ENCODE peak calls at places on chromosomes 3 and 15, in five cellular contexts. One of them, this sample, is unnamed.

GRCh38 chr3:150968341-150968740 is 4.2 kb downstream of the CLRN1 start:
- DNase-seq in CD4-positive, alpha-beta memory T cell: no peak
- DNase-seq in prostate gland: no peak
- DNase-seq in PC-3: no peak
- DNase-seq in psoas muscle: no peak
- DNase-seq in this sample: no peak

GRCh38 chr3:27978440-27978839 is 256.3 kb upstream of the EOMES start:
- DNase-seq in prostate gland: no peak
- DNase-seq in PC-3: peak
- DNase-seq in CD4-positive, alpha-beta memory T cell: no peak
- DNase-seq in psoas muscle: no peak
- DNase-seq in this sample: no peak

GRCh38 chr15:35448294-35448693 is 97.7 kb downstream of the DPH6 start:
- DNase-seq in psoas muscle: no peak
- DNase-seq in CD4-positive, alpha-beta memory T cell: no peak
- DNase-seq in prostate gland: no peak
- DNase-seq in PC-3: peak
- DNase-seq in this sample: no peak

GRCh38 chr3:145942052-145942451 is 218.9 kb downstream of the PLOD2 start:
- DNase-seq in PC-3: peak
- DNase-seq in prostate gland: no peak
- DNase-seq in CD4-positive, alpha-beta memory T cell: no peak
- DNase-seq in psoas muscle: no peak
- DNase-seq in this sample: no peak

GRCh38 chr15:36888018-36888992 is 212.0 kb downstream of the MEIS2 start:
- DNase-seq in prostate gland: peak
- DNase-seq in PC-3: no peak
- DNase-seq in psoas muscle: no peak
- DNase-seq in CD4-positive, alpha-beta memory T cell: no peak
- DNase-seq in this sample: no peak

GRCh38 chr3:46921041-46921440 is 43.5 kb downstream of the PTH1R start:
- DNase-seq in psoas muscle: no peak
- DNase-seq in prostate gland: no peak
- DNase-seq in PC-3: no peak
- DNase-seq in CD4-positive, alpha-beta memory T cell: no peak
- DNase-seq in this sample: no peak

GRCh38 chr3:39414421-39414907 is 7.9 kb downstream of the RPSA start:
- DNase-seq in prostate gland: no peak
- DNase-seq in psoas muscle: no peak
- DNase-seq in CD4-positive, alpha-beta memory T cell: no peak
- DNase-seq in PC-3: no peak
- DNase-seq in this sample: no peak

GRCh38 chr15:60544581-60545115 is 65.7 kb upstream of the ICE2 start:
- DNase-seq in PC-3: no peak
- DNase-seq in psoas muscle: no peak
- DNase-seq in prostate gland: no peak
- DNase-seq in CD4-positive, alpha-beta memory T cell: no peak
- DNase-seq in this sample: no peak

GRCh38 chr15:44340410-44340809 is 51.9 kb downstream of the GOLM2 start:
- DNase-seq in PC-3: peak
- DNase-seq in CD4-positive, alpha-beta memory T cell: no peak
- DNase-seq in prostate gland: no peak
- DNase-seq in psoas muscle: no peak
- DNase-seq in this sample: peak

GRCh38 chr15:45704329-45705249 is 69.8 kb downstream of the SQOR start:
- DNase-seq in psoas muscle: peak
- DNase-seq in CD4-positive, alpha-beta memory T cell: no peak
- DNase-seq in PC-3: no peak
- DNase-seq in prostate gland: no peak
- DNase-seq in this sample: no peak

GRCh38 chr3:34683851-34684250 is 885.4 kb downstream of the PDCD6IP start:
- DNase-seq in prostate gland: peak
- DNase-seq in CD4-positive, alpha-beta memory T cell: peak
- DNase-seq in psoas muscle: peak
- DNase-seq in PC-3: peak
- DNase-seq in this sample: no peak

GRCh38 chr3:71441217-71441924 is 142.2 kb downstream of the FOXP1 start:
- DNase-seq in psoas muscle: no peak
- DNase-seq in CD4-positive, alpha-beta memory T cell: no peak
- DNase-seq in PC-3: no peak
- DNase-seq in prostate gland: no peak
- DNase-seq in this sample: no peak

GRCh38 chr3:64445318-64446300 is 220.3 kb upstream of the PRICKLE2 start:
- DNase-seq in CD4-positive, alpha-beta memory T cell: no peak
- DNase-seq in psoas muscle: no peak
- DNase-seq in prostate gland: no peak
- DNase-seq in PC-3: no peak
- DNase-seq in this sample: no peak

GRCh38 chr15:26102988-26103387 is 239.9 kb upstream of the ATP10A start:
- DNase-seq in psoas muscle: no peak
- DNase-seq in prostate gland: no peak
- DNase-seq in PC-3: peak
- DNase-seq in CD4-positive, alpha-beta memory T cell: no peak
- DNase-seq in this sample: no peak

GRCh38 chr15:49088996-49089395 is 42.8 kb upstream of the SECISBP2L start:
- DNase-seq in psoas muscle: no peak
- DNase-seq in PC-3: no peak
- DNase-seq in prostate gland: no peak
- DNase-seq in CD4-positive, alpha-beta memory T cell: no peak
- DNase-seq in this sample: no peak

GRCh38 chr15:75661041-75661778 is 13.5 kb downstream of the SNX33 start:
- DNase-seq in PC-3: peak
- DNase-seq in psoas muscle: peak
- DNase-seq in prostate gland: peak
- DNase-seq in CD4-positive, alpha-beta memory T cell: no peak
- DNase-seq in this sample: peak

GRCh38 chr3:125310623-125311076 is 64.5 kb downstream of the ZNF148 start:
- DNase-seq in PC-3: no peak
- DNase-seq in prostate gland: no peak
- DNase-seq in CD4-positive, alpha-beta memory T cell: peak
- DNase-seq in psoas muscle: no peak
- DNase-seq in this sample: no peak

GRCh38 chr3:175580318-175580717 is 721.2 kb downstream of the NAALADL2 start:
- DNase-seq in psoas muscle: no peak
- DNase-seq in CD4-positive, alpha-beta memory T cell: no peak
- DNase-seq in PC-3: no peak
- DNase-seq in prostate gland: no peak
- DNase-seq in this sample: no peak

GRCh38 chr15:48966595-48967301 is 3.0 kb upstream of the SHC4 start:
- DNase-seq in prostate gland: no peak
- DNase-seq in PC-3: peak
- DNase-seq in psoas muscle: no peak
- DNase-seq in CD4-positive, alpha-beta memory T cell: no peak
- DNase-seq in this sample: no peak

GRCh38 chr15:101675796-101676582 is 23.8 kb upstream of the TM2D3 start:
- DNase-seq in PC-3: peak
- DNase-seq in CD4-positive, alpha-beta memory T cell: no peak
- DNase-seq in prostate gland: no peak
- DNase-seq in psoas muscle: no peak
- DNase-seq in this sample: peak

GRCh38 chr3:12041476-12041875 is 37.3 kb downstream of the SYN2 start:
- DNase-seq in psoas muscle: no peak
- DNase-seq in prostate gland: no peak
- DNase-seq in PC-3: no peak
- DNase-seq in CD4-positive, alpha-beta memory T cell: no peak
- DNase-seq in this sample: no peak

GRCh38 chr3:125229707-125230106 is 17.2 kb upstream of the SLC12A8 start:
- DNase-seq in psoas muscle: no peak
- DNase-seq in CD4-positive, alpha-beta memory T cell: no peak
- DNase-seq in PC-3: no peak
- DNase-seq in prostate gland: no peak
- DNase-seq in this sample: no peak

GRCh38 chr15:89051875-89052274 is 36.4 kb upstream of the ABHD2 start:
- DNase-seq in CD4-positive, alpha-beta memory T cell: no peak
- DNase-seq in PC-3: no peak
- DNase-seq in prostate gland: no peak
- DNase-seq in psoas muscle: no peak
- DNase-seq in this sample: peak

GRCh38 chr3:162262145-162262544 is 765.5 kb downstream of the OTOL1 start:
- DNase-seq in prostate gland: no peak
- DNase-seq in CD4-positive, alpha-beta memory T cell: no peak
- DNase-seq in PC-3: peak
- DNase-seq in psoas muscle: no peak
- DNase-seq in this sample: no peak

GRCh38 chr3:88149146-88149515 is 628 bp upstream of the C3orf38 start:
- DNase-seq in prostate gland: no peak
- DNase-seq in psoas muscle: no peak
- DNase-seq in CD4-positive, alpha-beta memory T cell: no peak
- DNase-seq in PC-3: no peak
- DNase-seq in this sample: no peak

GRCh38 chr15:22227961-22228762 is 147.8 kb downstream of the OR4M2 start:
- DNase-seq in CD4-positive, alpha-beta memory T cell: no peak
- DNase-seq in PC-3: no peak
- DNase-seq in psoas muscle: no peak
- DNase-seq in prostate gland: no peak
- DNase-seq in this sample: no peak

GRCh38 chr3:142007710-142008399 is 131.4 kb downstream of the ATP1B3 start:
- DNase-seq in prostate gland: no peak
- DNase-seq in PC-3: no peak
- DNase-seq in psoas muscle: no peak
- DNase-seq in CD4-positive, alpha-beta memory T cell: no peak
- DNase-seq in this sample: no peak

GRCh38 chr3:69409831-69410230 is 23.9 kb upstream of the FRMD4B start:
- DNase-seq in PC-3: no peak
- DNase-seq in CD4-positive, alpha-beta memory T cell: no peak
- DNase-seq in psoas muscle: no peak
- DNase-seq in prostate gland: no peak
- DNase-seq in this sample: no peak

GRCh38 chr15:63234479-63234878 is 42.9 kb upstream of the APH1B start:
- DNase-seq in psoas muscle: peak
- DNase-seq in PC-3: peak
- DNase-seq in CD4-positive, alpha-beta memory T cell: no peak
- DNase-seq in prostate gland: peak
- DNase-seq in this sample: no peak

GRCh38 chr15:63232400-63232799 is 43.0 kb downstream of the RAB8B start:
- DNase-seq in CD4-positive, alpha-beta memory T cell: peak
- DNase-seq in PC-3: peak
- DNase-seq in psoas muscle: no peak
- DNase-seq in prostate gland: no peak
- DNase-seq in this sample: no peak

GRCh38 chr15:63232943-63233342 is 43.5 kb downstream of the RAB8B start:
- DNase-seq in psoas muscle: no peak
- DNase-seq in prostate gland: no peak
- DNase-seq in CD4-positive, alpha-beta memory T cell: no peak
- DNase-seq in PC-3: no peak
- DNase-seq in this sample: no peak

GRCh38 chr15:63231717-63232116 is 42.3 kb downstream of the RAB8B start:
- DNase-seq in CD4-positive, alpha-beta memory T cell: no peak
- DNase-seq in PC-3: no peak
- DNase-seq in prostate gland: no peak
- DNase-seq in psoas muscle: no peak
- DNase-seq in this sample: no peak

GRCh38 chr15:63233667-63234419 is 43.6 kb upstream of the APH1B start:
- DNase-seq in PC-3: peak
- DNase-seq in psoas muscle: no peak
- DNase-seq in CD4-positive, alpha-beta memory T cell: no peak
- DNase-seq in prostate gland: no peak
- DNase-seq in this sample: no peak
- H3K4me3 ChIP-seq in PC-3: no peak
- H3K4me3 ChIP-seq in psoas muscle: no peak
- H3K4me3 ChIP-seq in CD4-positive, alpha-beta memory T cell: no peak
- H3K4me3 ChIP-seq in prostate gland: no peak
- H3K4me3 ChIP-seq in this sample: no peak

GRCh38 chr3:157572559-157573270 is 69.5 kb upstream of the VEPH1 start:
- DNase-seq in PC-3: peak
- DNase-seq in prostate gland: peak
- DNase-seq in CD4-positive, alpha-beta memory T cell: peak
- DNase-seq in psoas muscle: no peak
- DNase-seq in this sample: no peak
- H3K4me3 ChIP-seq in PC-3: no peak
- H3K4me3 ChIP-seq in prostate gland: no peak
- H3K4me3 ChIP-seq in CD4-positive, alpha-beta memory T cell: no peak
- H3K4me3 ChIP-seq in psoas muscle: no peak
- H3K4me3 ChIP-seq in this sample: no peak

GRCh38 chr3:109339186-109339585 is 1.8 kb upstream of the DPPA4 start:
- DNase-seq in PC-3: no peak
- DNase-seq in prostate gland: no peak
- DNase-seq in psoas muscle: no peak
- DNase-seq in CD4-positive, alpha-beta memory T cell: no peak
- DNase-seq in this sample: no peak

GRCh38 chr3:109339714-109340648 is 2.6 kb upstream of the DPPA4 start:
- DNase-seq in CD4-positive, alpha-beta memory T cell: no peak
- DNase-seq in psoas muscle: no peak
- DNase-seq in PC-3: no peak
- DNase-seq in prostate gland: no peak
- DNase-seq in this sample: no peak

GRCh38 chr3:109336272-109336957 is 931 bp downstream of the DPPA4 start:
- DNase-seq in CD4-positive, alpha-beta memory T cell: no peak
- DNase-seq in prostate gland: no peak
- DNase-seq in PC-3: no peak
- DNase-seq in psoas muscle: no peak
- DNase-seq in this sample: no peak

GRCh38 chr3:109338322-109338721 is 976 bp upstream of the DPPA4 start:
- DNase-seq in CD4-positive, alpha-beta memory T cell: no peak
- DNase-seq in PC-3: no peak
- DNase-seq in psoas muscle: no peak
- DNase-seq in prostate gland: no peak
- DNase-seq in this sample: no peak

DNA sequence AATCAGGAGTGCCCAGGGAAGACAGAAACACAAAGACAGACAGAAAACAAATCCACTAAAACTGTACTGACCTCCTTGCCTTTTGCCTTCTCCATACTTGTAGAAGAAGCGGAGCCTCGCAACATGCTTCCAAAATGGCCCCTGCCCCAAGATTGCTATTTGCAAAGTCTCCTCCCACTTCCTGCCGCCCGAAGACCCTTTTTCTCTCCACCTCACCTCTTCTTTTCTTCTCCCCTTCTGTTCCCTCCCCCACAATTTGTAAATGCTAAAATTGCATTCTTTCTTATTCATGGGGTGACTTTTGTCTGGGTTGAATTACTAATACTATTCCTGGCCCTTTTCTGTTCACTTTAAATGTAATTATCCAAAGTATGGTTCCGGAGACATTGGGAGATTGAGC is at the start of gene DPPA4:
- DNase-seq in PC-3: no peak
- DNase-seq in CD4-positive, alpha-beta memory T cell: no peak
- DNase-seq in prostate gland: no peak
- DNase-seq in psoas muscle: no peak
- DNase-seq in this sample: no peak
- H3K4me3 ChIP-seq in PC-3: no peak
- H3K4me3 ChIP-seq in CD4-positive, alpha-beta memory T cell: no peak
- H3K4me3 ChIP-seq in prostate gland: no peak
- H3K4me3 ChIP-seq in psoas muscle: peak
- H3K4me3 ChIP-seq in this sample: no peak

DNA sequence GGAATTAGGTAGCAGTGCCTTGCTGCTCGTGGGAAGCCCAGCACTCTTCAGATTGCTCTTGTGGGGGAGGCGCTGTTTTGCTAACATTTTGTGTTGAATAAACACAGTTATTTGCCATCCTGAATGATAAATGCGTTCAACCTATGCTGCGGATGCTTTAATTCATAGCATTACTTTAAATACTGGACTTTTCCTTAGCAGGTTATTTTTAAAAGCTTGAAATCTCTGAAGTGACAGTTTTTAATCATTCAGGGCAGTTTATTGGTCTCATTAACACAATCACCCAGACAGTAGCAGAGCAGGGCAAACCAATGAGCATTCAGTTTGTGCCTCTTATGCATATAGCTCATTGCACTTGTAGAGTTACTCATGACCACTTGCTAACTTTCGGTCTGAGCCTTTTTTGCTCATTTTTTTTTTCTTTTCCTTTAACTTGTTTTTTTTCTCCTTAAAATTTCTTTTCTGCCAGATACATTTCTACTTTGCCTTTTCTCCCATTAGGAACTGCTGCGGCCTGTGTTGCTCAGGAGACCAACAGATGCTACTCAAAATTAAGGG is 5.2 kb downstream of the CACNA2D3 start:
- DNase-seq in CD4-positive, alpha-beta memory T cell: no peak
- DNase-seq in prostate gland: no peak
- DNase-seq in psoas muscle: no peak
- DNase-seq in PC-3: no peak
- DNase-seq in this sample: no peak
- H3K4me3 ChIP-seq in CD4-positive, alpha-beta memory T cell: no peak
- H3K4me3 ChIP-seq in prostate gland: no peak
- H3K4me3 ChIP-seq in psoas muscle: no peak
- H3K4me3 ChIP-seq in PC-3: no peak
- H3K4me3 ChIP-seq in this sample: no peak

This sample was measured in AG04449.